ENCODE peak calls at places on chromosomes 13 and 19, in four cellular contexts. U is upper lobe of right lung, R is dorsolateral prefrontal cortex, D is lower lobe of right lung. I is an unnamed sample.

GRCh38 chr19:15291089-15291488 is 41.2 kb downstream of the BRD4 start:
- DNase-seq in U (no peak), R (no peak), D (no peak), I (no peak)

GRCh38 chr13:113545455-113545930 is 39.1 kb upstream of the TFDP1 start:
- DNase-seq in U (peak; percentile 54), R (no peak), D (peak; percentile 45), I (peak; percentile 84)

GRCh38 chr13:91576590-91576989 is 178.2 kb downstream of the GPC5 start:
- DNase-seq in U (no peak), R (no peak), D (no peak), I (no peak)

GRCh38 chr13:83452292-83452950 is 429.9 kb downstream of the SLITRK1 start:
- DNase-seq in U (peak; percentile 54), R (no peak), D (peak; percentile 37), I (no peak)

GRCh38 chr19:49421878-49422202 is 1.4 kb downstream of the PTH2 start:
- DNase-seq in U (no peak), R (no peak), D (no peak), I (no peak)

GRCh38 chr19:35955881-35956634 is 19.9 kb downstream of the LRFN3 start:
- DNase-seq in U (no peak), R (no peak), D (no peak), I (no peak)

GRCh38 chr19:1668339-1669123 is 16.1 kb upstream of the TCF3 start:
- DNase-seq in U (no peak), R (no peak), D (peak; percentile 35), I (peak; percentile 68)

GRCh38 chr13:111037838-111038397 is 77.2 kb upstream of the ARHGEF7 start:
- DNase-seq in U (no peak), R (no peak), D (no peak), I (no peak)

GRCh38 chr19:43553656-43554055 is 20.7 kb downstream of the ZNF575 start:
- DNase-seq in U (no peak), R (no peak), D (no peak), I (peak; percentile 7)

DNA sequence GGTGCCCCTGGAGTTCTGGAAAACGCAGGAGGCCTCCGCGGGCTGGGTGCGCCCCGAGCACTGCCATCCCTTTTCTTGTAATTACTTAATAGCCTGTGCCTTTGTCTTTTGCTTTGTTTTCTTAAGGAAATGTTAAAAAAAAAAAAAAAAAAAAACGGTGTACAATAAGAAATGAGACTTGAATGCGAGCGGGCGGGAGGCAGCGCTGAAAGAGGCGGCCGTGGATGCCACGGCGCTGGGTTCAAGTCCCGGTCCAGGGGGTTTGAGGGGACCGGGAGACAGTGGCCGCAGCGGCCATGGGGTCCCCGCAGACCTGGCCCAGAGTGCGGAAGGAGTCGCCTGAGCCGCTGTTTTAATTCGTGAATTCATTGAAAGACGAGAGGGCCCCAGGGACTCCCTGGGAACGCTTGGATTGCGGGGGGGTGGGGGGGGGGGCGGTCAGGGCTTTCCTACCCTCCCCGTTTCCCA is 349.1 kb upstream of the ARGLU1 start:
- DNase-seq in U (no peak), R (no peak), D (no peak), I (peak; percentile 68)
- TF ChIP-seq CTCF in U (no peak), R (no peak), D (no peak), I (no peak)

GRCh38 chr19:19139876-19140229 is 1.6 kb upstream of the TMEM161A start:
- DNase-seq in U (no peak), R (no peak), D (no peak), I (no peak)
- TF ChIP-seq CTCF in U (no peak), R (no peak), D (peak; percentile 7), I (no peak)

GRCh38 chr13:108733141-108733540 is 103.7 kb downstream of the MYO16 start:
- DNase-seq in U (no peak), R (no peak), D (no peak), I (no peak)

DNA sequence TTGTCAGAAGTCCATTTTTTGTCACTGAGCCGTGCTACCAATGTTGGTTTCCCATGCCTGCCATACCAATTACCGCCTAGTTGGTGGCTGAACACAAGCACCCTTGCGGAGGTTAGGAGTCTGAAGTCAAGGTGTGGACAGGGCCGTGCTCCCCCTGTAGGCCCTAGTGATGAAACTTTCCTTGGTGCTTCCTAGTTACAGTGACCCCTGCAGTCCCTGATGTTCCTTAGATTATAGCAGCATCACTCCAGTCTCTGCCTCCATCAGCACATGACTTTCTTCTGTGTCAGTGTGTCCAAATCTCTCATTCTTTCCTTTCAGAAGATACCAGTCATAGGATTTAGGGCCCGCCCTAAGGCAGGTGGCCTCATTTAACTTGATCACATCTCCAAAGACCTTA is 99.0 kb downstream of the MYO16 start:
- DNase-seq in U (no peak), R (no peak), D (no peak), I (no peak)
- TF ChIP-seq CTCF in U (no peak), R (no peak), D (no peak), I (no peak)

GRCh38 chr13:51449018-51449417 is 3.8 kb downstream of the INTS6 start:
- DNase-seq in U (no peak), R (no peak), D (no peak), I (no peak)

DNA sequence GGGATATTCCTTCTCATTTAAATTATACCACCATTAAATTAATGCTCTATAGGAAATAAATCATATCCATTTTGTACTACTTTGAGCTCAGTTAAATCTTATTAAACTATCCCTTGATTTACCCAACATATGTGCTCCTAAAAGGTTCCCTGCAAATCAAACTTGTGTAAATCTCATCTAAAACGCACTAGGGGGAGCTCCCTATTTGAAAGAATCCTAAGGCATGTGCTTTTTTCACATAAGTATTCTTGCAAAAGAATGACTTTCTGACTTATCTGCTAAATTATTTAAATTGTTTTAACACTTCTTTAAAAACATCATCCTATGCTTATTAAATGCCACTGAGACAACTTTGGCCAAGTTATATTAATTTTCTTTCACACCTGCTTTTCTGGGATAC is 7.9 kb downstream of the INTS6 start:
- DNase-seq in U (no peak), R (no peak), D (no peak), I (no peak)
- TF ChIP-seq CTCF in U (peak; percentile 19), R (peak; percentile 51), D (no peak), I (peak; percentile 14)

GRCh38 chr13:72221276-72221962 is 354.4 kb upstream of the DACH1 start:
- DNase-seq in U (peak; percentile 64), R (no peak), D (peak; percentile 44), I (peak; percentile 68)
- TF ChIP-seq CTCF in U (peak; percentile 43), R (no peak), D (peak; percentile 48), I (peak; percentile 37)

DNA sequence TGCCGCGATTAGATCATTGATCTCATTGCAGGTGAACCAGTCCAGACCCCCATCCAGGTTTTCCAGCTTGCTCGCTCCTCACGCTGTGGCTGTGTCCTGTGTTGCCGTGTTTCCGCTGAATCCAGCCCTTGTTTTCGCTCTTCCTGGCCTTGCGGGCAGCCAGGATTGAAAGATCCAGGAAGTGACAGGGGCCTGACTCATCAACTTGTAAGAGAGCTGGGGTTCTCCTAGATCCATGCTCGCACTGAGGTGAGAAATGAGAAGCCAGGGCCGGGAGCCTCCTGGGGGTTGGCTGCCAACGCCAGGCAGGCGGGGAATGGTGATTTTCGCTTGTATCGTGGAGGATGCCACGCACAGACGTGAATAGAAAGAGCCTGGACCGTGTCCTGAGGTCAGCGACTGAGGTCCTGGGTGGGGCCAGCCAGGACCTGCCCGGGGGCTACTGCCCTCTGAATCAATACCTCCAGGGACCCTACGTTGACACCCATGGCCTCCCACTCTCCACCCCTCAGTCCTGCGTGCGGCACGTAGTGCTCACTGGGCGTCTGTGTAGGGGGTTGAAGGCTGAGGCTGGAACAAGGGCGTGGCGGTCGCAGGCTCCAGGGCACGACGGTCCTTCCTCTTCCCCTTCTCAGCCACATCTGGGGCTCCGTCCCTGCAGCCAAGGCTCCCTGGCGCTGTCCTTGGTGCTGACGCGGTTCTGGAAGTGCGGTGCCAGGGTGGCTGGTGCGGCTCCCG is 7.3 kb upstream of the PTPRH start:
- DNase-seq in U (peak; percentile 86), R (peak; percentile 75), D (peak; percentile 78), I (peak; percentile 87)
- TF ChIP-seq CTCF in U (no peak), R (no peak), D (no peak), I (no peak)